ENCODE peak calls at places on chromosomes 11 and 22, in six cellular contexts. P is caudate nucleus, D is neural progenitor cell, H is HuH-7, O is neuronal stem cell, X is NCI-H748 treated with DMSO at 0.1 percent for 48 hours. E is an unnamed sample.

GRCh38 chr11:33701302-33701701 is 676 bp upstream of the C11orf91 start:
- DNase-seq in P (no peak), D (no peak), H (no peak), O (no peak), X (peak; percentile 42), E (no peak)

GRCh38 chr11:60899021-60899936 is 7.1 kb downstream of the PRPF19 start:
- DNase-seq in P (peak; percentile 17), D (peak; percentile 50), H (peak; percentile 94), O (peak; percentile 59), X (peak; percentile 30), E (peak; percentile 62)

GRCh38 chr22:26526165-26526564 is 13.9 kb upstream of the TFIP11 start:
- DNase-seq in P (no peak), D (no peak), H (no peak), O (no peak), X (no peak), E (no peak)

GRCh38 chr11:29534831-29535230 is 482.0 kb downstream of the KCNA4 start:
- DNase-seq in P (no peak), D (no peak), H (no peak), O (no peak), X (no peak), E (no peak)

GRCh38 chr11:125626381-125626950 is 1.5 kb downstream of the CHEK1 start:
- DNase-seq in P (no peak), D (no peak), H (no peak), O (no peak), X (peak; percentile 59), E (no peak)

GRCh38 chr11:85475637-85476517 is 151.3 kb downstream of the DLG2 start:
- DNase-seq in P (no peak), D (no peak), H (no peak), O (no peak), X (no peak), E (no peak)

GRCh38 chr11:8766993-8767374 is 84.4 kb downstream of the RPL27A start:
- DNase-seq in P (no peak), D (no peak), H (no peak), O (no peak), X (no peak), E (no peak)

GRCh38 chr11:64742087-64742939 is 1.6 kb downstream of the RASGRP2 start:
- DNase-seq in P (no peak), D (peak; percentile 58), H (no peak), O (no peak), X (no peak), E (no peak)

GRCh38 chr11:120925944-120926343 is 98.0 kb upstream of the TBCEL start:
- DNase-seq in P (no peak), D (no peak), H (no peak), O (no peak), X (no peak), E (no peak)

E was measured in SK-N-DZ.